ENCODE peak calls at places on chromosomes 13 and 19, in five cellular contexts. J is ovary, U is body of pancreas, N is left ventricle myocardium inferior, K is brain microvascular endothelial cell. L is an unnamed sample. For H3K36me3, the result is how much of the 10 kb centered on the place peaks cover.

GRCh38 chr19:53004242-53004641 is 9.5 kb upstream of the ERVV-1 start:
- DNase-seq in J (no peak), U (no peak), N (no peak), K (no peak), L (no peak)

GRCh38 chr13:100298691-100299090 is 209.8 kb downstream of the PCCA start:
- DNase-seq in J (no peak), U (no peak), N (no peak), K (no peak), L (no peak)

GRCh38 chr13:34107814-34108213 is 289.9 kb downstream of the RFC3 start:
- DNase-seq in J (no peak), U (no peak), N (no peak), K (no peak), L (no peak)

GRCh38 chr19:53991224-53992113 is at the start of gene CACNG6:
- DNase-seq in J (no peak), U (no peak), N (no peak), K (no peak), L (peak)

GRCh38 chr19:8396563-8397203 is 6.5 kb downstream of the RAB11B start:
- DNase-seq in J (peak), U (peak), N (peak), K (peak), L (peak)

GRCh38 chr19:39647918-39648317 is 7.8 kb upstream of the LGALS16 start:
- DNase-seq in J (no peak), U (no peak), N (no peak), K (no peak), L (no peak)

GRCh38 chr19:15316498-15316897 is 15.8 kb downstream of the BRD4 start:
- DNase-seq in J (no peak), U (no peak), N (no peak), K (no peak), L (no peak)

GRCh38 chr13:60759499-60759898 is 362.5 kb downstream of the TDRD3 start:
- DNase-seq in J (no peak), U (peak), N (no peak), K (peak), L (no peak)

GRCh38 chr13:93559718-93560117 is 333.1 kb downstream of the GPC6 start:
- DNase-seq in J (no peak), U (no peak), N (no peak), K (peak), L (no peak)

GRCh38 chr19:23241433-23241832 is 8.8 kb downstream of the ZNF724 start:
- DNase-seq in J (no peak), U (no peak), N (no peak), K (no peak), L (no peak)

GRCh38 chr19:3142292-3142670 is 6.4 kb downstream of the GNA15 start:
- DNase-seq in J (no peak), U (peak), N (no peak), K (peak), L (no peak)

GRCh38 chr13:24541127-24541475 is 28.5 kb upstream of the PARP4 start:
- DNase-seq in J (no peak), U (no peak), N (no peak), K (no peak), L (no peak)

GRCh38 chr19:17677002-17677401 is 11.2 kb downstream of the UNC13A start:
- DNase-seq in J (no peak), U (no peak), N (no peak), K (no peak), L (no peak)

GRCh38 chr13:47114030-47114429 is 217.2 kb upstream of the HTR2A start:
- DNase-seq in J (no peak), U (no peak), N (no peak), K (peak), L (no peak)

GRCh38 chr19:38759590-38760003 is 13.7 kb downstream of the LGALS7 start:
- DNase-seq in J (no peak), U (peak), N (no peak), K (no peak), L (no peak)

GRCh38 chr13:101783554-101783953 is 331.1 kb downstream of the ITGBL1 start:
- DNase-seq in J (no peak), U (no peak), N (no peak), K (no peak), L (no peak)

GRCh38 chr13:95643471-95643813 is 1.1 kb downstream of the DZIP1 start:
- DNase-seq in J (peak), U (no peak), N (no peak), K (peak), L (no peak)

GRCh38 chr19:30679789-30680188 is 307.6 kb downstream of the ZNF536 start:
- DNase-seq in J (no peak), U (no peak), N (no peak), K (no peak), L (no peak)

GRCh38 chr13:33017410-33017929 is 1.2 kb downstream of the KL start:
- DNase-seq in J (no peak), U (peak), N (peak), K (no peak), L (peak)

GRCh38 chr19:45653634-45654033 is 14.4 kb upstream of the GIPR start:
- DNase-seq in J (no peak), U (no peak), N (no peak), K (no peak), L (no peak)

GRCh38 chr13:50365300-50365682 is 350.0 kb downstream of the KCNRG start:
- DNase-seq in J (no peak), U (no peak), N (no peak), K (no peak), L (no peak)

GRCh38 chr13:31930901-31931522 is 100.6 kb upstream of the FRY start:
- DNase-seq in J (no peak), U (peak), N (no peak), K (no peak), L (no peak)

GRCh38 chr13:114062754-114063153 is 69.7 kb downstream of the RASA3 start:
- DNase-seq in J (no peak), U (no peak), N (no peak), K (no peak), L (no peak)

GRCh38 chr13:25901460-25902376 is 150.1 kb downstream of the SHISA2 start:
- DNase-seq in J (no peak), U (no peak), N (no peak), K (peak), L (no peak)

GRCh38 chr13:78910147-78910546 is 251.2 kb upstream of the OBI1 start:
- DNase-seq in J (no peak), U (no peak), N (no peak), K (no peak), L (no peak)

GRCh38 chr19:34574704-34575103 is 93.1 kb downstream of the WTIP start:
- DNase-seq in J (no peak), U (no peak), N (no peak), K (no peak), L (no peak)

GRCh38 chr19:16588089-16588823 is 16.0 kb upstream of the SLC35E1 start:
- DNase-seq in J (no peak), U (peak), N (no peak), K (no peak), L (peak)

GRCh38 chr19:45177817-45178261 is at the start of gene TRAPPC6A:
- DNase-seq in J (no peak), U (no peak), N (no peak), K (peak), L (no peak)

GRCh38 chr13:111639196-111639705 is 318.8 kb downstream of the TEX29 start:
- DNase-seq in J (no peak), U (no peak), N (no peak), K (no peak), L (no peak)

GRCh38 chr13:73059460-73060250 is 850 bp downstream of the KLF5 start:
- DNase-seq in J (peak), U (peak), N (peak), K (no peak), L (peak)

GRCh38 chr19:31232871-31233270 is 116.4 kb downstream of the TSHZ3 start:
- DNase-seq in J (no peak), U (no peak), N (no peak), K (peak), L (no peak)

GRCh38 chr13:31824705-31825512 is 85.6 kb downstream of the RXFP2 start:
- DNase-seq in J (no peak), U (no peak), N (no peak), K (peak), L (no peak)

GRCh38 chr13:52664269-52664668 is 11.6 kb downstream of the SUGT1 start:
- DNase-seq in J (no peak), U (no peak), N (no peak), K (no peak), L (no peak)
- H3K36me3 ChIP-seq in J (under half), U (under half), N (half or more), K (under half), L (half or more)

DNA sequence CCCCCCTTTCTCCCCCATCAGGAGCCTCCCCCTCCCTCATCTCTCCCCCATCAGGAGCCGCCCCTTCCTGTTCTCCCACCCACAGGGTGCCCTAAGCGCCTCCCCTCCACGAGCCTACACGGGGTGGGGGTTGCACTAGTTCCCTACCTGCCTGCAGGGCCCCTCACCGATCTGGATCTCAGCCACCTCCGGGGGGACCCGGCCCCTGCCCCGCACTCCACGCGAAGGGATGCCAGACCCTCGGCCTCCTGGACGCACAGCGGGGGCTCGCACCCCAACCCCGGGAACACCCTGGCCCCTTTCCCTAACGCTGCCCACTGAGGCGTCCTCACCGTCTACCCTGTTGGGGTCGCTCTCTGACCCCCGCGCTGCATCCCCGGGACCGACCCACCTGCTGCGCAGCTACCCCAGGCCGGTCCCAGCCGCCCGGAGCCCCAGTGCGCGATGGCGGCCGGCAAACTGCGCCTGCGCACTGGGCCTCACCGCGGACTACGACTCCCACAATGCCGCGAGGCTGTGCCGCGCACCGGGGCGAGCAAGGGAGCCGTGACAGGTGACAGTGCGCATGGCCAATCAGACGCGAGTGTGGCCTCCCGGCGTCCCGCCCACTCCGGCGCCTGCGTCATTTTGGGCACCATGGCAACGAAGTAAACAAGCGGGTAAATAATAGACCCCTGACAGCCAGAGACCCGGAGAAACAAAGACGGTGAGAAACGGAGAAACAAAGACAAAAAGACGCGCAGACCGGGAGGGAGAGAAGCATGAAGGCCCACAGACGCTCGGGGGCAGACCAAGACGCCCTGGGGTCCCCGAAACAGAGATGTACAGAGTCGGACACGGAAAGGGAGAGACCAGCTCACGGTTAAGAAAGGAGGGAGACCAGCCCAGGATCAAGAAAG is at the start of gene ZSCAN18:
- DNase-seq in J (peak), U (peak), N (peak), K (peak), L (peak)
- H3K4me3 ChIP-seq in J (peak), U (peak), N (peak), K (peak), L (peak)

GRCh38 chr19:49686503-49687088 is 2.8 kb upstream of the ADM5 start:
- DNase-seq in J (no peak), U (no peak), N (no peak), K (no peak), L (no peak)
- H3K36me3 ChIP-seq in J (under half), U (under half), N (half or more), K (under half), L (half or more)

DNA sequence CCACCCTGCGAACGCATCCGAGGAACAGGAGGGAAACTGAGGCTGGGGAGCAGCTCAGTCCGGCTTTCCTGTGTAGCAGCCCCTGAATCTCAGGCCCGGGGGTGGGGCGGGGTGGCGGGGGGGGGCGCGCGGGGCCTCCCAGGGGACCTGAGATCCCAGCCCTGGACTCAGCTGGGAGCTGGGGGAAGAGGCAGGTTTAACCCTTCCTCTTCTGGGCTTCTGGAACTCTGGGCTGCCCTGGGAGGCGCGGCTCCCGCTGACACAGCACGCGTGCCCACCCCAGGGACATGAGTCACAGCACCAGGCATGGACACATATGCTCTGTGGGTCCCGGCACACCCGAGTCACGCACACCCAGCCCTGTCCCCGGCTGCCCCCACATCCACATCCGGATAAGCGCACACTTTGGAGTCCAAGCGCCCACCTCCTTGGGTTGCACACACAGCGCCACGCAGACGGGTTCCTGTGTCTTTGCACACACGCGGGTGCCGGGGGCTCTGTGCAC is 3.5 kb upstream of the CIRBP start:
- DNase-seq in J (peak), U (peak), N (peak), K (peak), L (peak)
- H3K4me3 ChIP-seq in J (peak), U (no peak), N (peak), K (peak), L (peak)

GRCh38 chr19:13954185-13954584 is 1.9 kb downstream of the DCAF15 start:
- DNase-seq in J (no peak), U (no peak), N (no peak), K (no peak), L (no peak)
- H3K36me3 ChIP-seq in J (under half), U (under half), N (under half), K (under half), L (under half)

DNA sequence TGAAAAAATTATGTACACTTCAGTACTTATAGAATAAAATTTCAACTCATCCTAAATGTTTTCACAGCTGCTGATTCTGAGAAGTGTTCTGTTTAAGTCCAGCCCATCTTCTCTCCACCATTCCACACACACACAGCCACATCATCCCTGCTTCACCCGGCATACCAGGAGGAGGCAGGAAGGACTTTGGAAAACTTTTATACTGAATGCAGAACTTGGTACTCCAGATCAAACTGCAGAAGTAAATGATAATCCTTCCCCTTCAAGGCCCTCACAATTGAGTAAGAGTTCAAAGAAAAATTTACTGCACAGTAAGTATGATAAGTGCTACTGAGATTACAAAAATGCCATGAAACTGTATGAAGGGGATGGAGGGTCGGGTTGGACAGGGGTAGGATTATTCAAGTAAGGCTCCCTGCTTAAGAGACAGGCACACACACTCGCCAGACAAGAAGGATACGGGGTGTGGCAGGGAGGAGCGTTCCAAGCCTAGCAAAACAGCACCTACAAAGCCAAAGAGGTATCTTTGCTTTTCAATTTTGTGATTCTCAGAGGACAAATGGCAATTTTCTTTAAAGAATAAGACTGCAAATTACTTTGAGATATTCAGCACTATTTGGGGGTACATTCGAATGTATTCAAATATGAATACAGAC is 2.6 kb downstream of the USP12 start:
- DNase-seq in J (no peak), U (no peak), N (no peak), K (no peak), L (no peak)
- H3K4me3 ChIP-seq in J (no peak), U (no peak), N (no peak), K (no peak), L (peak)

GRCh38 chr19:2072757-2073551 is 21.9 kb upstream of the MKNK2 start:
- DNase-seq in J (no peak), U (no peak), N (no peak), K (no peak), L (no peak)
- H3K36me3 ChIP-seq in J (under half), U (under half), N (half or more), K (under half), L (under half)

DNA sequence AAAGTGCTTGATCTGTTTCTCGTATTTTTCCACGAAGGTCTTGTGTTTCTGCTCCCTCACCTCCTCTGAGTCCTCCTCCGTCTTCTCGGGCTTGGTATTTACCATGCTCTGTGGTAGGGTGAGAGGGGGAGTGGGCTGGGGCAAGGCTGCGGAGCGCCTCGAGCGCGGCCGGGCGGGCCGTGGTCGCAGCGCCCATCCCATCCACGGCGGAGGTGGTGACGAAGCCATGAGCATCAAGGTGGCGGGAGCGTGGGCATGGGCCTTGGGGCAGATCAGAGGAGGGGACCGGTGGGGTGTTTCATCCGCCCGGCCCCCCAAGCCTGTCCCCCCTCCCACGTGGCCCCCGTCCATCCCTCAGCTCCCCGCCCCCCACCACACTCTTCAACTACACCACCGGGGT is 7.9 kb downstream of the CDC37 start:
- DNase-seq in J (no peak), U (no peak), N (no peak), K (no peak), L (no peak)
- H3K4me3 ChIP-seq in J (no peak), U (no peak), N (no peak), K (no peak), L (no peak)

L was measured in gastrocnemius medialis.